ENCODE peak calls at places on chromosomes 1 and 21, in nine cellular contexts. W is spleen, D is breast epithelium, R is aorta, J is SJSA1, T is fibroblast of lung, F is heart left ventricle, K is MM.1S, N is endodermal cell. Q is an unnamed sample.
A peak's percentile ranks its signal among the peaks of the same experiment; 100 is the strongest.

GRCh38 chr1:201775380-201775779 is 53.6 kb upstream of the IPO9 start:
- DNase-seq in W (no peak), D (no peak), R (no peak), J (no peak), T (no peak), F (no peak), K (no peak), N (no peak), Q (no peak)

GRCh38 chr1:33624991-33625870 is 152.8 kb downstream of the ZSCAN20 start:
- DNase-seq in W (no peak), D (no peak), R (no peak), J (no peak), T (no peak), F (no peak), K (peak; percentile 9), N (peak; percentile 85), Q (no peak)

GRCh38 chr1:196105901-196106300 is 502.3 kb downstream of the KCNT2 start:
- DNase-seq in W (no peak), D (no peak), R (no peak), J (no peak), T (no peak), F (no peak), K (no peak), N (no peak), Q (no peak)

GRCh38 chr21:43609501-43610340 is 49.6 kb downstream of the HSF2BP start:
- DNase-seq in W (no peak), D (peak; percentile 80), R (no peak), J (peak; percentile 88), T (peak; percentile 88), F (no peak), K (no peak), N (no peak), Q (peak; percentile 82)

GRCh38 chr1:42801832-42802483 is 15.0 kb upstream of the ERMAP start:
- DNase-seq in W (no peak), D (no peak), R (no peak), J (no peak), T (peak; percentile 17), F (no peak), K (no peak), N (no peak), Q (no peak)

GRCh38 chr1:219460561-219461511 is 152.1 kb downstream of the ZC3H11B start:
- DNase-seq in W (no peak), D (no peak), R (no peak), J (no peak), T (peak; percentile 56), F (no peak), K (no peak), N (no peak), Q (no peak)

GRCh38 chr21:44753357-44753756 is 42.0 kb upstream of the TSPEAR start:
- DNase-seq in W (no peak), D (no peak), R (peak; percentile 68), J (no peak), T (no peak), F (no peak), K (no peak), N (peak; percentile 25), Q (no peak)

GRCh38 chr1:15714438-15715136 is 21.5 kb upstream of the SLC25A34 start:
- DNase-seq in W (no peak), D (no peak), R (no peak), J (no peak), T (peak; percentile 96), F (no peak), K (no peak), N (no peak), Q (no peak)

GRCh38 chr1:98201640-98202039 is 280.8 kb upstream of the DPYD start:
- DNase-seq in W (no peak), D (no peak), R (no peak), J (no peak), T (peak; percentile 61), F (no peak), K (no peak), N (no peak), Q (no peak)

GRCh38 chr21:34881894-34882371 is 167.2 kb downstream of the RUNX1 start:
- DNase-seq in W (no peak), D (no peak), R (no peak), J (no peak), T (peak; percentile 86), F (no peak), K (no peak), N (no peak), Q (peak; percentile 14)

GRCh38 chr1:210358511-210359148 is 29.9 kb downstream of the HHAT start:
- DNase-seq in W (no peak), D (no peak), R (no peak), J (no peak), T (no peak), F (no peak), K (no peak), N (peak; percentile 55), Q (no peak)

GRCh38 chr1:214360525-214361164 is 79.7 kb downstream of the SMYD2 start:
- DNase-seq in W (no peak), D (no peak), R (no peak), J (no peak), T (no peak), F (no peak), K (no peak), N (peak; percentile 5), Q (no peak)

GRCh38 chr21:43864806-43865470 is at the start of gene AGPAT3:
- DNase-seq in W (peak; percentile 83), D (no peak), R (peak; percentile 78), J (no peak), T (no peak), F (peak; percentile 75), K (peak; percentile 66), N (no peak), Q (no peak)

GRCh38 chr1:83705091-83705490 is 293.8 kb downstream of the TTLL7 start:
- DNase-seq in W (no peak), D (no peak), R (no peak), J (no peak), T (peak; percentile 52), F (no peak), K (no peak), N (no peak), Q (no peak)

GRCh38 chr1:155007253-155007828 is 4.7 kb downstream of the ZBTB7B start:
- DNase-seq in W (peak; percentile 87), D (peak; percentile 85), R (peak; percentile 86), J (no peak), T (no peak), F (peak; percentile 85), K (no peak), N (no peak), Q (peak; percentile 93)

GRCh38 chr1:85554630-85555327 is 25.8 kb upstream of the CCN1 start:
- DNase-seq in W (no peak), D (no peak), R (no peak), J (no peak), T (peak; percentile 58), F (no peak), K (no peak), N (no peak), Q (no peak)

GRCh38 chr1:112387807-112388206 is 8.2 kb upstream of the CTTNBP2NL start:
- DNase-seq in W (no peak), D (no peak), R (no peak), J (no peak), T (no peak), F (no peak), K (no peak), N (no peak), Q (no peak)

GRCh38 chr1:156379420-156380165 is 10.6 kb downstream of the RHBG start:
- DNase-seq in W (no peak), D (no peak), R (no peak), J (no peak), T (no peak), F (no peak), K (no peak), N (peak; percentile 77), Q (no peak)

GRCh38 chr1:68218485-68218884 is 13.8 kb downstream of the WLS start:
- DNase-seq in W (no peak), D (no peak), R (no peak), J (no peak), T (no peak), F (no peak), K (no peak), N (peak; percentile 76), Q (no peak)
- H3K4me1 ChIP-seq in W (peaks cover 8% of the 10 kb centered on the region), D (peaks cover 8% of the 10 kb centered on the region), R (peaks cover 4% of the 10 kb centered on the region), J (peaks cover 18% of the 10 kb centered on the region), T (peaks cover 25% of the 10 kb centered on the region), F (peaks cover 5% of the 10 kb centered on the region), K (peaks cover 5% of the 10 kb centered on the region), N (peaks cover 30% of the 10 kb centered on the region), Q (no peaks in the 10 kb centered on the region)

GRCh38 chr1:90023691-90024090 is 28.8 kb downstream of the ZNF326 start:
- DNase-seq in W (no peak), D (no peak), R (no peak), J (no peak), T (no peak), F (no peak), K (no peak), N (no peak), Q (no peak)
- H3K36me3 ChIP-seq in W (peaks cover 71% of the 10 kb centered on the region), D (peaks cover 4% of the 10 kb centered on the region), R (peaks cover 6% of the 10 kb centered on the region), J (peaks cover 66% of the 10 kb centered on the region), T (peaks cover 8% of the 10 kb centered on the region), F (peaks cover 55% of the 10 kb centered on the region), K (no peaks in the 10 kb centered on the region), N (peaks cover 95% of the 10 kb centered on the region), Q (peaks cover 12% of the 10 kb centered on the region)

DNA sequence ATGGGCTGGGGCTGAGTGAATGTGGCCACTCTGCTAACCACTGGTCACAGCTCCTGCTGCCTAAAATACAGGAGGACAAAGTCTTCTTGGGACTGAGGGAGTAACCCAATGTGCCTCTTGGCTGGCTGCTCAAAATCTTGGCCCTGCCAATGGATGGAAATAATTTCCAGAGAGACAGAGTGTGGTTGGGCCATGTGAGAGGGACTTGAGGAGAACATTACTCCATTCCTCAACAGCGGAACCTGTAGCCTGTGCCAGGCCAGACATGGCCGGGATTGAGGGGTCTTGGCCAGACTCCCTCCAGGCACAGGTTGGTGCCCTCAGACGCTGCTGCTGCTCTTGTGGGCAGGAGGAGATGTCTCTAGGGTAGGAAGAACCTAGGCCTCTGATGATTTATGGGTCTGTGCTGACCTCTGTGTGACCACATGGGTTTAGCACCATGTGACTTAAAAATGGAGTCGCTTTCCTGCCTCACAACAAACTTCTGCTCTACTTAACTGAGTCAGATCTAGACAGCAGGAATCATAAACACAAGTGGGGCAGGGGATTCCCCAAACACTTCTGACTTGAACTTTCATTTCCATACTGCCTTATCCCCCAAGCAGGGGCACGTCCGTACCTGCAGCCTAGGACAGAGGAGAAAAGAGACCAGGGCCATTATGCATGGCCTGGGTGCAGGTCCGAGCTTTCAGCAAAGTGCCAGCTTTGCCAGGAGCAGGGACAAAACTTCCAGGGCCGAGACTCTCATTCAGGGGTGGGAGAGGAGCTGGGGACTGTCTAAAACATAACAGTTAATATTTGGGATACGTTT is 79.2 kb downstream of the CD34 start:
- DNase-seq in W (no peak), D (no peak), R (no peak), J (no peak), T (peak; percentile 20), F (no peak), K (peak; percentile 82), N (no peak), Q (no peak)
- H3K4me1 ChIP-seq in W (peaks cover 100% of the 10 kb centered on the region), D (no peaks in the 10 kb centered on the region), R (no peaks in the 10 kb centered on the region), J (no peaks in the 10 kb centered on the region), T (peaks cover 9% of the 10 kb centered on the region), F (peaks cover 76% of the 10 kb centered on the region), K (peaks cover 39% of the 10 kb centered on the region), N (no peaks in the 10 kb centered on the region), Q (peaks cover 15% of the 10 kb centered on the region)

DNA sequence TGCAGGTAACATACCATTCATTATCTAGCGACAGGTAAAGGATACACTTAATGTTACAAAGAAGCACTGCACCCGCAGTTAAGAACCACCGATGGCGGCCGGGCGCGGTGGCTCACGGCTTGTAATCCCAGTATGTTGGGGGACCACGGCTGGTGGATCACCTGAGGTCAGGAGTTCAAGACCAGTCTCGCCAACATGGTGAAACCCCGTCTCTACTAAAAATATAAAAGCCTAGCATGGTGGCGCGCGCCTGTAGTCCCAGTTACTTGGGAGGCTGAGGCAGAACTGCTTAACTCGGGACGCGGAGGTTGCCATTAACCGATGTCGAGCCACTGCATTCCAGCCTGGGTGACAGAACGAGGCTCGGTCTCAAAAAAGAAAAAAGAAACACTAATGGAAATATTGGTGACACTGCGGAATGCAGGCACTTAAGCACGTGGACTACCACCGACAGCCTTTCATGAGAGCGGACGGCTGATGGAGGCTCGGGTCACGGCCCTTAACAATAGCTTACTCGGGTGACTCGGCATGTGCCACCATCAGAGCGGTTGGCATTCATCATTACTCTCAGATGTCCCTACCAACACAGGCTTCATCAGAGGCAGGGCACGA is 542 bp downstream of the GAS5 start:
- DNase-seq in W (peak; percentile 85), D (no peak), R (peak; percentile 77), J (peak; percentile 49), T (no peak), F (no peak), K (no peak), N (no peak), Q (no peak)
- H3K36me3 ChIP-seq in W (peaks cover 30% of the 10 kb centered on the region), D (no peaks in the 10 kb centered on the region), R (peaks cover 1% of the 10 kb centered on the region), J (peaks cover 54% of the 10 kb centered on the region), T (peaks cover 23% of the 10 kb centered on the region), F (peaks cover 33% of the 10 kb centered on the region), K (peaks cover 31% of the 10 kb centered on the region), N (peaks cover 63% of the 10 kb centered on the region), Q (peaks cover 6% of the 10 kb centered on the region)

Q was measured in colonic mucosa.